ENCODE peak calls at places on chromosomes 3 and 15, in eight cellular contexts. H, V, N, C, F, W, A and I are unnamed samples.

GRCh38 chr3:48194446-48195071 is 6.3 kb upstream of the CDC25A start:
- DNase-seq in H (no peak), V (peak; percentile 46), N (peak; percentile 55), C (peak; percentile 86), F (peak; percentile 68), W (peak; percentile 39), A (peak; percentile 61), I (peak; percentile 60)

GRCh38 chr3:10466186-10466585 is 39.2 kb downstream of the ATP2B2 start:
- DNase-seq in H (no peak), V (no peak), N (no peak), C (no peak), F (no peak), W (no peak), A (no peak), I (no peak)

GRCh38 chr3:98329392-98330124 is 24.1 kb upstream of the OR5K4 start:
- DNase-seq in H (peak; percentile 21), V (no peak), N (peak; percentile 41), C (peak; percentile 39), F (peak; percentile 40), W (no peak), A (peak; percentile 66), I (peak; percentile 29)

GRCh38 chr3:197331131-197331530 is 32.7 kb upstream of the DLG1 start:
- DNase-seq in H (no peak), V (no peak), N (no peak), C (no peak), F (peak; percentile 33), W (no peak), A (no peak), I (no peak)

GRCh38 chr15:23467110-23467600 is 20.1 kb upstream of the GOLGA6L2 start:
- DNase-seq in H (no peak), V (no peak), N (peak; percentile 36), C (no peak), F (peak; percentile 23), W (no peak), A (no peak), I (peak; percentile 16)

GRCh38 chr15:66789029-66790025 is 87.3 kb downstream of the SMAD6 start:
- DNase-seq in H (no peak), V (peak; percentile 32), N (no peak), C (peak; percentile 66), F (peak; percentile 30), W (no peak), A (no peak), I (no peak)

GRCh38 chr3:145716519-145716918 is 444.5 kb downstream of the PLOD2 start:
- DNase-seq in H (no peak), V (no peak), N (no peak), C (no peak), F (no peak), W (no peak), A (no peak), I (no peak)

GRCh38 chr3:43768594-43768993 is 77.9 kb downstream of the ABHD5 start:
- DNase-seq in H (no peak), V (no peak), N (peak; percentile 31), C (no peak), F (no peak), W (no peak), A (no peak), I (no peak)

GRCh38 chr3:40913192-40913591 is 286.1 kb upstream of the CTNNB1 start:
- DNase-seq in H (no peak), V (no peak), N (no peak), C (no peak), F (no peak), W (no peak), A (no peak), I (no peak)

GRCh38 chr3:45940004-45940780 is 3.1 kb upstream of the CXCR6 start:
- DNase-seq in H (no peak), V (no peak), N (no peak), C (no peak), F (no peak), W (no peak), A (no peak), I (no peak)

GRCh38 chr3:16433701-16434151 is 79.8 kb downstream of the RFTN1 start:
- DNase-seq in H (peak; percentile 84), V (no peak), N (no peak), C (no peak), F (no peak), W (no peak), A (no peak), I (peak; percentile 30)

GRCh38 chr15:68311859-68312557 is 34.5 kb downstream of the FEM1B start:
- DNase-seq in H (no peak), V (no peak), N (no peak), C (peak; percentile 3), F (no peak), W (no peak), A (peak; percentile 21), I (no peak)

GRCh38 chr3:14144423-14145075 is 19.7 kb downstream of the TMEM43 start:
- DNase-seq in H (peak; percentile 66), V (peak; percentile 80), N (peak; percentile 87), C (no peak), F (peak; percentile 96), W (no peak), A (no peak), I (peak; percentile 92)

GRCh38 chr3:194749631-194750271 is 64.1 kb downstream of the FAM43A start:
- DNase-seq in H (no peak), V (no peak), N (no peak), C (no peak), F (peak; percentile 90), W (no peak), A (no peak), I (no peak)

GRCh38 chr3:151964768-151965167 is 91.3 kb downstream of the SUCNR1 start:
- DNase-seq in H (no peak), V (no peak), N (no peak), C (no peak), F (no peak), W (no peak), A (no peak), I (no peak)
- TF ChIP-seq CTCF in H (no peak), V (no peak), N (no peak), C (no peak), F (no peak), W (no peak), A (no peak), I (no peak)

DNA sequence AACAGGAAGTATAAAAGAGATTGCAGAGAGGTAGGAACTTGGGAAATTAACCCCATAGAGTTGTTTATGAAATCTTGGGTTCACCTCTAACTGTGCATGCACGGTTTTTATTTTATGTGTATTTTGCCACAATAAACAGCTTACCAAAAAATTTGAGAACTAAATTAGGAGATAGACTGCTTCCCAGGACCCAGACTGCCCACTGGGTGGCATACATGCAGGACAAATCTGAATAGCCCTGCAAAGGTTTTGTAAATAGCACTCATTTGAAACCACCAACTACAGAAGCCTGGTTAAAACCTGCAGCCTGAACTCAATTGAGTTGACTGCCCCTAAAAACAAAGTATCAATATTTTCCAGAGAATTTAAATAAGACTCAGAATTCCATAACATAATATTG is 96.4 kb upstream of the SLCO2A1 start:
- DNase-seq in H (no peak), V (no peak), N (peak; percentile 20), C (no peak), F (no peak), W (no peak), A (no peak), I (no peak)
- TF ChIP-seq CTCF in H (no peak), V (no peak), N (no peak), C (no peak), F (no peak), W (no peak), A (no peak), I (no peak)

GRCh38 chr3:142646020-142646783 is 50.0 kb downstream of the PLS1 start:
- DNase-seq in H (no peak), V (no peak), N (peak; percentile 70), C (no peak), F (no peak), W (no peak), A (no peak), I (no peak)

GRCh38 chr3:142642956-142643355 is 46.8 kb downstream of the PLS1 start:
- DNase-seq in H (no peak), V (no peak), N (no peak), C (no peak), F (no peak), W (no peak), A (no peak), I (no peak)

GRCh38 chr3:142644502-142644901 is 48.3 kb downstream of the PLS1 start:
- DNase-seq in H (no peak), V (no peak), N (no peak), C (no peak), F (no peak), W (no peak), A (no peak), I (no peak)

GRCh38 chr3:142645236-142645793 is 49.1 kb downstream of the PLS1 start:
- DNase-seq in H (no peak), V (no peak), N (peak; percentile 87), C (no peak), F (peak; percentile 51), W (no peak), A (no peak), I (no peak)

DNA sequence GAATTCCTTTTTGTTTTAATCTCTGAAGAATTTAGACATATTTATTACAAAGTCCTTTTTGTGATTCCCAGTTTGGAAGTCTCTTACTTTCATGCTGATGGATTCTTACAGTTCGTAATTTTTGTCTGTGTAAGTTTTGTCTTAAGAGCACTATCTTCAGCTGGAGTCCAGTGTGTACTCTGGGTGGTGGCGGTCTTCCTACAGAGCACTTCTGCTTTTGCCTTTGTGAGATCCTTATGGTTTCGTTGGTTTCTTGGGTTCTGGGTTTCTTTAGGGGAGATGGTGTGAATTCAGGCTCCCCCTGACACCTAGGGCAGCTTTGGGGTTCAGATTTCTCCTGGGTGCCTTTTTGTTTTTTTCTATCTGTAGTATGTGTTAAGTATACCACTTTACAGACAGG is 45.3 kb downstream of the PLS1 start:
- DNase-seq in H (no peak), V (no peak), N (no peak), C (no peak), F (no peak), W (no peak), A (no peak), I (no peak)
- TF ChIP-seq CTCF in H (no peak), V (no peak), N (no peak), C (no peak), F (no peak), W (no peak), A (no peak), I (no peak)

GRCh38 chr3:71924721-71925120 is 139.8 kb upstream of the PROK2 start:
- DNase-seq in H (no peak), V (no peak), N (no peak), C (no peak), F (no peak), W (no peak), A (no peak), I (no peak)

GRCh38 chr3:71927505-71928066 is 142.6 kb upstream of the PROK2 start:
- DNase-seq in H (no peak), V (no peak), N (no peak), C (no peak), F (no peak), W (no peak), A (no peak), I (no peak)

GRCh38 chr3:71926690-71927089 is 141.7 kb upstream of the PROK2 start:
- DNase-seq in H (no peak), V (no peak), N (no peak), C (peak; percentile 28), F (no peak), W (no peak), A (no peak), I (no peak)

GRCh38 chr3:71928215-71928614 is 143.3 kb upstream of the PROK2 start:
- DNase-seq in H (no peak), V (no peak), N (no peak), C (no peak), F (no peak), W (no peak), A (no peak), I (no peak)

DNA sequence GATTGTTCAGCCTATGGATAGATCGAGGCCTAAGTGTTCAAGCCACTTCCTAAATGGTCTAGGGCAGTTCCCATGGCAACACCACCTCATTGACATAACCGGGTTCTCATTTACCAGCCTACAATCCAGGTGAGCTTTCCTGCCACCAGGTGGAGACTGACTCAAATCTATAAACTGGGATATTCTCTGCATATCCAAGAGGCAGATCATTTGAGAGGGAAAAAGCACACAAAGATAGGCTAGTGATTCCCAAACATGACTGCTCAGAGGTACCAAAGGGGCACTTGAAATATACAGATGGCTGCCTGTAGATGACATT is 141.3 kb upstream of the PROK2 start:
- DNase-seq in H (no peak), V (peak; percentile 46), N (peak; percentile 55), C (peak; percentile 70), F (peak; percentile 39), W (no peak), A (no peak), I (peak; percentile 45)
- TF ChIP-seq CTCF in H (peak; percentile 59), V (peak; percentile 10), N (no peak), C (peak; percentile 46), F (peak; percentile 58), W (peak; percentile 58), A (no peak), I (peak; percentile 43)